ENCODE peak calls at places on chromosomes 16 and 17, in four cellular contexts. F is GM04504; S is activated gamma-delta T cell treated with anti-CD3 and anti-CD28 coated beads, Interleukin-2, amount 50 U/mL, for 16 hours; B is T-helper 1 cell. M is an unnamed sample.

GRCh38 chr17:40153603-40154238 is 13.4 kb downstream of the CASC3 start:
- DNase-seq in F (no peak), S (no peak), B (no peak), M (no peak)

GRCh38 chr16:22304411-22304810 is 7.2 kb downstream of the POLR3E start:
- DNase-seq in F (no peak), S (no peak), B (no peak), M (no peak)

GRCh38 chr17:21176996-21177395 is 37.0 kb downstream of the TMEM11 start:
- DNase-seq in F (no peak), S (no peak), B (no peak), M (no peak)

GRCh38 chr17:43003542-43004172 is 2.9 kb upstream of the IFI35 start:
- DNase-seq in F (no peak), S (no peak), B (no peak), M (no peak)

GRCh38 chr17:9244066-9245052 is 223.0 kb downstream of the NTN1 start:
- DNase-seq in F (peak), S (no peak), B (no peak), M (no peak)

GRCh38 chr17:78621720-78622490 is 44.7 kb upstream of the DNAH17 start:
- DNase-seq in F (no peak), S (no peak), B (no peak), M (no peak)

GRCh38 chr16:82062645-82063058 is 27.6 kb downstream of the HSD17B2 start:
- DNase-seq in F (peak), S (no peak), B (no peak), M (no peak)

GRCh38 chr16:84647830-84648594 is at the start of gene KLHL36:
- DNase-seq in F (no peak), S (peak), B (peak), M (peak)

GRCh38 chr17:80101160-80101945 is at the start of gene GAA:
- DNase-seq in F (peak), S (peak), B (peak), M (peak)

GRCh38 chr17:2837147-2837561 is 40.9 kb downstream of the RAP1GAP2 start:
- DNase-seq in F (no peak), S (no peak), B (peak), M (peak)

GRCh38 chr17:66945451-66945850 is 19.1 kb upstream of the CACNG4 start:
- DNase-seq in F (no peak), S (no peak), B (peak), M (no peak)

GRCh38 chr17:78645421-78646295 is 68.5 kb upstream of the DNAH17 start:
- DNase-seq in F (no peak), S (no peak), B (peak), M (peak)

GRCh38 chr17:30021708-30022317 is 80.4 kb downstream of the EFCAB5 start:
- DNase-seq in F (peak), S (peak), B (peak), M (no peak)

GRCh38 chr17:73566905-73567782 is 77.1 kb downstream of the SDK2 start:
- DNase-seq in F (no peak), S (peak), B (peak), M (no peak)

GRCh38 chr17:49519781-49520180 is 24.7 kb downstream of the NGFR start:
- DNase-seq in F (no peak), S (no peak), B (no peak), M (no peak)

GRCh38 chr17:49197346-49197998 is 12.9 kb downstream of the GNGT2 start:
- DNase-seq in F (no peak), S (no peak), B (no peak), M (no peak)

GRCh38 chr16:69469807-69470561 is 45.6 kb downstream of the CYB5B start:
- DNase-seq in F (no peak), S (no peak), B (no peak), M (no peak)

GRCh38 chr17:15414502-15415348 is 52.7 kb downstream of the CDRT4 start:
- DNase-seq in F (no peak), S (no peak), B (no peak), M (no peak)

GRCh38 chr17:54982399-54982798 is 13.8 kb downstream of the STXBP4 start:
- DNase-seq in F (no peak), S (no peak), B (no peak), M (no peak)

GRCh38 chr16:66950437-66950836 is 10.6 kb upstream of the CES3 start:
- DNase-seq in F (no peak), S (no peak), B (peak), M (no peak)

GRCh38 chr16:86963600-86964575 is 353.3 kb downstream of the C16orf95 start:
- DNase-seq in F (no peak), S (no peak), B (no peak), M (no peak)

GRCh38 chr17:58117382-58117781 is 30.8 kb upstream of the OR4D1 start:
- DNase-seq in F (no peak), S (no peak), B (no peak), M (no peak)

GRCh38 chr16:57407521-57408353 is 3.2 kb downstream of the CCL17 start:
- DNase-seq in F (no peak), S (no peak), B (no peak), M (no peak)

M was measured in activated T-helper 9 cell treated with anti-CD3 and anti-CD28 coated beads, Interleukin-2, amount 50 U/mL, for 16 hours.